ENCODE peak calls at places on chromosomes 2 and 18, in six cellular contexts. D, G, C, M, B and T are unnamed samples.

GRCh38 chr18:79905389-79905911 is 46.0 kb downstream of the SLC66A2 start:
- DNase-seq in G (no peak), D (no peak), B (no peak), C (no peak), M (no peak), T (no peak)

GRCh38 chr2:146847846-146848245 is 997.0 kb upstream of the ACVR2A start:
- DNase-seq in G (no peak), B (no peak), D (no peak), M (no peak), C (no peak), T (no peak)

GRCh38 chr2:28753043-28753683 is 1.5 kb downstream of the PPP1CB start:
- DNase-seq in M (no peak), C (peak), G (peak), D (no peak), B (no peak), T (no peak)

GRCh38 chr2:177763532-177764265 is 308.9 kb downstream of the PDE11A start:
- DNase-seq in G (peak), M (peak), B (no peak), D (peak), C (no peak), T (no peak)

GRCh38 chr2:36438454-36438977 is 82.9 kb downstream of the CRIM1 start:
- DNase-seq in D (peak), M (no peak), B (peak), G (no peak), C (peak), T (peak)

GRCh38 chr2:38076710-38077430 is 919 bp upstream of the CYP1B1 start:
- DNase-seq in B (no peak), M (no peak), G (no peak), D (peak), C (peak), T (peak)

GRCh38 chr2:73110622-73111299 is 2.0 kb downstream of the RAB11FIP5 start:
- DNase-seq in C (no peak), M (no peak), G (no peak), B (no peak), D (no peak), T (no peak)

GRCh38 chr18:22210331-22210754 is 41.0 kb downstream of the GATA6 start:
- DNase-seq in G (no peak), D (no peak), M (no peak), B (no peak), C (no peak), T (no peak)

GRCh38 chr2:173086518-173087213 is 11.0 kb downstream of the MAP3K20 start:
- DNase-seq in G (no peak), D (no peak), C (no peak), M (no peak), B (no peak), T (no peak)

GRCh38 chr2:27079233-27080139 is 1.1 kb downstream of the EMILIN1 start:
- DNase-seq in G (no peak), D (no peak), C (no peak), M (no peak), B (no peak), T (no peak)

GRCh38 chr2:193496786-193497185 is 1302.1 kb upstream of the TMEFF2 start:
- DNase-seq in B (no peak), D (no peak), G (no peak), M (no peak), C (no peak), T (no peak)

GRCh38 chr18:30245756-30246515 is 796.6 kb downstream of the DSC3 start:
- DNase-seq in G (no peak), C (no peak), M (no peak), D (no peak), B (no peak), T (no peak)

GRCh38 chr2:127043367-127044164 is 63.4 kb downstream of the BIN1 start:
- DNase-seq in B (no peak), M (no peak), C (no peak), G (no peak), D (no peak), T (no peak)

GRCh38 chr2:170500770-170501169 is 214.4 kb upstream of the SP5 start:
- DNase-seq in G (no peak), B (no peak), D (no peak), C (no peak), M (peak), T (no peak)

GRCh38 chr18:50286391-50287027 is 983 bp downstream of the CXXC1 start:
- DNase-seq in M (no peak), G (peak), D (peak), C (no peak), B (no peak), T (no peak)

GRCh38 chr18:27423581-27423980 is 238.5 kb upstream of the CHST9 start:
- DNase-seq in C (no peak), G (no peak), M (no peak), D (no peak), B (no peak), T (no peak)

GRCh38 chr18:30455741-30456140 is 586.8 kb downstream of the DSC3 start:
- DNase-seq in D (no peak), M (no peak), G (no peak), B (no peak), C (no peak), T (no peak)

GRCh38 chr2:83233284-83233683 is 1225.8 kb downstream of the SUCLG1 start:
- DNase-seq in G (peak), M (no peak), D (no peak), C (no peak), B (no peak), T (no peak)

GRCh38 chr2:120594856-120595685 is 140.6 kb upstream of the GLI2 start:
- DNase-seq in C (no peak), G (no peak), M (no peak), D (no peak), B (no peak), T (no peak)

GRCh38 chr2:118853647-118854367 is 6.4 kb upstream of the EN1 start:
- DNase-seq in C (no peak), B (no peak), M (no peak), D (no peak), G (no peak), T (no peak)

GRCh38 chr2:23381084-23381483 is 3.9 kb upstream of the KLHL29 start:
- DNase-seq in C (no peak), B (no peak), D (peak), G (peak), M (no peak), T (no peak)

GRCh38 chr18:75375341-75375740 is 52.2 kb downstream of the SMIM21 start:
- DNase-seq in M (no peak), C (no peak), D (no peak), B (no peak), G (no peak), T (no peak)